ENCODE peak calls at places on chromosomes 16 and 17, in nine cellular contexts. B is left lung, C is heart right ventricle, T is osteoblast, R is H9, E is SK-N-SH, P is Peyer's patch, D is aorta, Z is suprapubic skin. I is an unnamed sample.

GRCh38 chr17:45225051-45225700 is 3.5 kb downstream of the FMNL1 start:
- DNase-seq in B (peak; percentile 83), C (no peak), T (peak; percentile 92), R (peak; percentile 34), E (no peak), P (peak; percentile 48), D (no peak), Z (no peak), I (no peak)

GRCh38 chr17:50956750-50957523 is 90.8 kb upstream of the TOB1 start:
- DNase-seq in B (no peak), C (peak; percentile 66), T (peak; percentile 92), R (peak; percentile 92), E (peak; percentile 75), P (peak; percentile 71), D (peak; percentile 86), Z (no peak), I (peak; percentile 88)

GRCh38 chr16:1327619-1327947 is 5.9 kb upstream of the BAIAP3 start:
- DNase-seq in B (no peak), C (no peak), T (no peak), R (no peak), E (no peak), P (no peak), D (no peak), Z (no peak), I (no peak)

GRCh38 chr16:50861926-50862325 is 120.0 kb downstream of the CYLD start:
- DNase-seq in B (no peak), C (no peak), T (no peak), R (no peak), E (no peak), P (no peak), D (no peak), Z (no peak), I (no peak)

GRCh38 chr17:17523714-17524075 is 27.5 kb upstream of the RASD1 start:
- DNase-seq in B (no peak), C (no peak), T (no peak), R (no peak), E (no peak), P (no peak), D (no peak), Z (no peak), I (no peak)

GRCh38 chr17:59506907-59507726 is 58.3 kb upstream of the DHX40 start:
- DNase-seq in B (no peak), C (no peak), T (peak; percentile 18), R (no peak), E (no peak), P (no peak), D (no peak), Z (no peak), I (no peak)

GRCh38 chr16:3734758-3735221 is 17.5 kb upstream of the TRAP1 start:
- DNase-seq in B (no peak), C (no peak), T (peak; percentile 30), R (no peak), E (no peak), P (no peak), D (peak; percentile 54), Z (no peak), I (no peak)

GRCh38 chr17:45244725-45245656 is 16.9 kb downstream of the SPATA32 start:
- DNase-seq in B (no peak), C (no peak), T (no peak), R (no peak), E (no peak), P (no peak), D (no peak), Z (no peak), I (no peak)

GRCh38 chr16:559411-560207 is 585 bp upstream of the PRR35 start:
- DNase-seq in B (no peak), C (no peak), T (peak; percentile 91), R (no peak), E (peak; percentile 76), P (no peak), D (no peak), Z (no peak), I (no peak)

GRCh38 chr16:81786321-81786720 is 7.2 kb downstream of the PLCG2 start:
- DNase-seq in B (no peak), C (no peak), T (no peak), R (no peak), E (no peak), P (no peak), D (no peak), Z (no peak), I (no peak)

GRCh38 chr17:40486513-40487370 is 14.7 kb downstream of the TNS4 start:
- DNase-seq in B (no peak), C (no peak), T (peak; percentile 85), R (no peak), E (no peak), P (no peak), D (no peak), Z (no peak), I (no peak)

GRCh38 chr17:81000631-81001357 is 9.2 kb downstream of the CHMP6 start:
- DNase-seq in B (no peak), C (no peak), T (peak; percentile 87), R (no peak), E (peak; percentile 41), P (no peak), D (no peak), Z (no peak), I (no peak)

GRCh38 chr17:15157051-15157450 is 108.1 kb downstream of the PMP22 start:
- DNase-seq in B (no peak), C (no peak), T (no peak), R (no peak), E (no peak), P (no peak), D (no peak), Z (no peak), I (no peak)

GRCh38 chr17:348692-349425 is 3.7 kb downstream of the RPH3AL start:
- DNase-seq in B (peak; percentile 58), C (no peak), T (peak; percentile 30), R (peak; percentile 29), E (no peak), P (no peak), D (peak; percentile 61), Z (no peak), I (no peak)

DNA sequence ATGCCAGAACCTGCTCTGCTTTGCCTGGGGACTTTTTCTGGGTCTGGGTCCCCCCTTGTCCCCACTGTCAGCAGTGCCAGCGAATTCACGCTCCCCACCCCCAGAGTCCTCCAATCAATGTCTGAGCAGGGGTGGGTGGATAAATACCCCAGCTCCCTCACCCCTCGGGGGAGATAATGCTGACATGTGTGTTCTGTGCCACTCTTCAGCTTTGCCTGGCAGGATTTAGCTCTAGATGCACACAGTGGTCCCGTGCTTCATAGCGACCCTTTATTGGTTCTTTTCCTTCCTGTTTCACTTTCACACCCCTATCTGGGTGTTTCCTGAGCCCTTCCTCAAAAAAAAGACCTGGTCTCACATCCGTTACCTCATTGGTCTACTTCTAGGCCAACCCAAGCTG is 277.0 kb downstream of the NPIPA8 start:
- DNase-seq in B (no peak), C (no peak), T (no peak), R (no peak), E (no peak), P (no peak), D (no peak), Z (no peak), I (no peak)
- H3K27me3 ChIP-seq in B (no peaks in the 10 kb centered on the region), C (peaks cover 14% of the 10 kb centered on the region), T (no peaks in the 10 kb centered on the region), R (no peaks in the 10 kb centered on the region), E (no peaks in the 10 kb centered on the region), P (no peaks in the 10 kb centered on the region), D (no peaks in the 10 kb centered on the region), Z (peaks cover 15% of the 10 kb centered on the region), I (no peaks in the 10 kb centered on the region)

DNA sequence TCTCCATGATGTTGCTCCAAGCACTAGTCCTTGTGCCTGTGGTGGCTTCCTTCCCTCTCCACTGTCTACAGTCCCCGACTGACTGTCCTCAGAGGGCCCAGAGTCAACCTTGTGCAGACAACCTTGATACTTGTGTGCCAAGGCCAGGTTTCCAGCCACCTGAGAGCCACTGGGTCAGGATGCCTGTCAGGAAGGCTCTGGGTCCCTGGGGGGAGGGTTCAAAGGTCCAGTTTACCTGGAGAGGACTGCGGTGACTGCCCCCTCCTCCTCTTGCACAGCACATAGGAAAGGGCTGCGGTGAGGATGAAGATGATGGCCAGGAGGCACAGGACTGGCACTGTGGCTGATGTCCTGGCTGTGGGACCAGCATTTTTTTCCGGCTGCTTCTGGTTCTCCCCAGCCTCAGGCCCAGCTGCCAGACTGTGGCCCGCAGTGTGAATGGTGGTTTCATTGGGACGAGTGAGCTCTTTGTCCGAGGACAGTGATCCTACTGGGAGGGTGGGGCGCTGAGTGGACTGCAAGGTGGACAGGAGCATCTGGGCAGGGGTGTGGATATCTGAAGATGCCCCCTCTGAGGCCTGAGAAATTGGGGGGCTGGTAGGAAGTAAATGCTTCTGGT is 3.7 kb downstream of the MED11 start:
- DNase-seq in B (no peak), C (no peak), T (no peak), R (no peak), E (no peak), P (no peak), D (no peak), Z (no peak), I (no peak)
- H3K27ac ChIP-seq in B (peak overlapping the region; percentile 92), C (no peak overlapping the region), T (no peak overlapping the region), R (no peak overlapping the region), E (no peak overlapping the region), P (no peak overlapping the region), D (no peak overlapping the region), Z (no peak overlapping the region), I (no peak overlapping the region)

GRCh38 chr17:6714315-6714874 is 1.2 kb upstream of the SLC13A5 start:
- DNase-seq in B (no peak), C (no peak), T (peak; percentile 53), R (no peak), E (no peak), P (no peak), D (no peak), Z (no peak), I (no peak)
- H3K27me3 ChIP-seq in B (peaks cover 23% of the 10 kb centered on the region), C (peaks cover 66% of the 10 kb centered on the region), T (peaks cover 37% of the 10 kb centered on the region), R (peaks cover 9% of the 10 kb centered on the region), E (peaks cover 57% of the 10 kb centered on the region), P (no peaks in the 10 kb centered on the region), D (no peaks in the 10 kb centered on the region), Z (peaks cover 53% of the 10 kb centered on the region), I (peaks cover 35% of the 10 kb centered on the region)

GRCh38 chr17:27539794-27540193 is 83.5 kb downstream of the KSR1 start:
- DNase-seq in B (no peak), C (no peak), T (peak; percentile 72), R (no peak), E (no peak), P (no peak), D (no peak), Z (no peak), I (no peak)
- H3K27ac ChIP-seq in B (peak overlapping the region; percentile 91), C (no peak overlapping the region), T (peak overlapping the region; percentile 68), R (no peak overlapping the region), E (no peak overlapping the region), P (peak overlapping the region; percentile 51), D (no peak overlapping the region), Z (peak overlapping the region; percentile 76), I (no peak overlapping the region)

GRCh38 chr16:80692270-80692669 is 112.1 kb downstream of the CDYL2 start:
- DNase-seq in B (no peak), C (no peak), T (no peak), R (no peak), E (no peak), P (no peak), D (no peak), Z (no peak), I (no peak)
- H3K27me3 ChIP-seq in B (no peaks in the 10 kb centered on the region), C (no peaks in the 10 kb centered on the region), T (no peaks in the 10 kb centered on the region), R (no peaks in the 10 kb centered on the region), E (no peaks in the 10 kb centered on the region), P (no peaks in the 10 kb centered on the region), D (no peaks in the 10 kb centered on the region), Z (no peaks in the 10 kb centered on the region), I (no peaks in the 10 kb centered on the region)